ENCODE peak calls at places on chromosomes 16 and 17, in eight cellular contexts. One of them, this sample, is unnamed.

GRCh38 chr16:1638757-1639156 is 26.6 kb downstream of the CRAMP1 start:
- DNase-seq in HFF-Myc: no peak
- DNase-seq in stimulated activated CD4-positive, alpha-beta T cell treated with anti-CD3 and anti-CD28 coated beads, Interleukin-1b, Interleukin-23, amount 100 ng/mL, for 1 hour: no peak
- DNase-seq in gastrocnemius medialis: no peak
- DNase-seq in adipocyte: no peak
- DNase-seq in activated T-cell treated with anti-CD3 and anti-CD28 coated beads for 1 hour: no peak
- DNase-seq in renal cortical epithelial cell: no peak
- DNase-seq in HTR-8/SVneo: no peak
- DNase-seq in this sample: no peak

GRCh38 chr17:33983824-33984574 is 271.1 kb upstream of the CCL2 start:
- DNase-seq in HFF-Myc: no peak
- DNase-seq in stimulated activated CD4-positive, alpha-beta T cell treated with anti-CD3 and anti-CD28 coated beads, Interleukin-1b, Interleukin-23, amount 100 ng/mL, for 1 hour: no peak
- DNase-seq in gastrocnemius medialis: no peak
- DNase-seq in adipocyte: no peak
- DNase-seq in activated T-cell treated with anti-CD3 and anti-CD28 coated beads for 1 hour: no peak
- DNase-seq in renal cortical epithelial cell: no peak
- DNase-seq in HTR-8/SVneo: no peak
- DNase-seq in this sample: no peak

GRCh38 chr16:56513972-56514371 is 5.9 kb downstream of the BBS2 start:
- DNase-seq in HFF-Myc: no peak
- DNase-seq in stimulated activated CD4-positive, alpha-beta T cell treated with anti-CD3 and anti-CD28 coated beads, Interleukin-1b, Interleukin-23, amount 100 ng/mL, for 1 hour: no peak
- DNase-seq in gastrocnemius medialis: peak
- DNase-seq in adipocyte: peak
- DNase-seq in activated T-cell treated with anti-CD3 and anti-CD28 coated beads for 1 hour: no peak
- DNase-seq in renal cortical epithelial cell: peak
- DNase-seq in HTR-8/SVneo: peak
- DNase-seq in this sample: peak

GRCh38 chr17:82241183-82241925 is 12.5 kb downstream of the SLC16A3 start:
- DNase-seq in HFF-Myc: no peak
- DNase-seq in stimulated activated CD4-positive, alpha-beta T cell treated with anti-CD3 and anti-CD28 coated beads, Interleukin-1b, Interleukin-23, amount 100 ng/mL, for 1 hour: no peak
- DNase-seq in gastrocnemius medialis: peak
- DNase-seq in adipocyte: peak
- DNase-seq in activated T-cell treated with anti-CD3 and anti-CD28 coated beads for 1 hour: no peak
- DNase-seq in renal cortical epithelial cell: peak
- DNase-seq in HTR-8/SVneo: no peak
- DNase-seq in this sample: no peak

GRCh38 chr16:86477642-86478041 is 32.7 kb upstream of the FOXF1 start:
- DNase-seq in HFF-Myc: no peak
- DNase-seq in stimulated activated CD4-positive, alpha-beta T cell treated with anti-CD3 and anti-CD28 coated beads, Interleukin-1b, Interleukin-23, amount 100 ng/mL, for 1 hour: no peak
- DNase-seq in gastrocnemius medialis: no peak
- DNase-seq in adipocyte: peak
- DNase-seq in activated T-cell treated with anti-CD3 and anti-CD28 coated beads for 1 hour: no peak
- DNase-seq in renal cortical epithelial cell: no peak
- DNase-seq in HTR-8/SVneo: no peak
- DNase-seq in this sample: no peak

GRCh38 chr16:11698271-11698689 is 30.0 kb downstream of the SNN start:
- DNase-seq in HFF-Myc: no peak
- DNase-seq in stimulated activated CD4-positive, alpha-beta T cell treated with anti-CD3 and anti-CD28 coated beads, Interleukin-1b, Interleukin-23, amount 100 ng/mL, for 1 hour: no peak
- DNase-seq in gastrocnemius medialis: no peak
- DNase-seq in adipocyte: no peak
- DNase-seq in activated T-cell treated with anti-CD3 and anti-CD28 coated beads for 1 hour: no peak
- DNase-seq in renal cortical epithelial cell: peak
- DNase-seq in HTR-8/SVneo: no peak
- DNase-seq in this sample: no peak

GRCh38 chr17:75501378-75502071 is 13.8 kb downstream of the CASKIN2 start:
- DNase-seq in HFF-Myc: no peak
- DNase-seq in stimulated activated CD4-positive, alpha-beta T cell treated with anti-CD3 and anti-CD28 coated beads, Interleukin-1b, Interleukin-23, amount 100 ng/mL, for 1 hour: no peak
- DNase-seq in gastrocnemius medialis: no peak
- DNase-seq in adipocyte: no peak
- DNase-seq in activated T-cell treated with anti-CD3 and anti-CD28 coated beads for 1 hour: no peak
- DNase-seq in renal cortical epithelial cell: no peak
- DNase-seq in HTR-8/SVneo: no peak
- DNase-seq in this sample: no peak

GRCh38 chr16:77431131-77431670 is 3.6 kb downstream of the ADAMTS18 start:
- DNase-seq in HFF-Myc: no peak
- DNase-seq in stimulated activated CD4-positive, alpha-beta T cell treated with anti-CD3 and anti-CD28 coated beads, Interleukin-1b, Interleukin-23, amount 100 ng/mL, for 1 hour: no peak
- DNase-seq in gastrocnemius medialis: no peak
- DNase-seq in adipocyte: no peak
- DNase-seq in activated T-cell treated with anti-CD3 and anti-CD28 coated beads for 1 hour: no peak
- DNase-seq in renal cortical epithelial cell: no peak
- DNase-seq in HTR-8/SVneo: no peak
- DNase-seq in this sample: no peak

GRCh38 chr16:4811242-4811641 is 8.8 kb upstream of the ROGDI start:
- DNase-seq in HFF-Myc: no peak
- DNase-seq in stimulated activated CD4-positive, alpha-beta T cell treated with anti-CD3 and anti-CD28 coated beads, Interleukin-1b, Interleukin-23, amount 100 ng/mL, for 1 hour: no peak
- DNase-seq in gastrocnemius medialis: no peak
- DNase-seq in adipocyte: no peak
- DNase-seq in activated T-cell treated with anti-CD3 and anti-CD28 coated beads for 1 hour: no peak
- DNase-seq in renal cortical epithelial cell: no peak
- DNase-seq in HTR-8/SVneo: no peak
- DNase-seq in this sample: no peak

GRCh38 chr17:78974635-78975591 is 4.8 kb downstream of the LGALS3BP start:
- DNase-seq in HFF-Myc: peak
- DNase-seq in stimulated activated CD4-positive, alpha-beta T cell treated with anti-CD3 and anti-CD28 coated beads, Interleukin-1b, Interleukin-23, amount 100 ng/mL, for 1 hour: no peak
- DNase-seq in gastrocnemius medialis: peak
- DNase-seq in adipocyte: peak
- DNase-seq in activated T-cell treated with anti-CD3 and anti-CD28 coated beads for 1 hour: no peak
- DNase-seq in renal cortical epithelial cell: peak
- DNase-seq in HTR-8/SVneo: no peak
- DNase-seq in this sample: no peak

GRCh38 chr16:87333101-87333500 is 15.9 kb upstream of the C16orf95 start:
- DNase-seq in HFF-Myc: no peak
- DNase-seq in stimulated activated CD4-positive, alpha-beta T cell treated with anti-CD3 and anti-CD28 coated beads, Interleukin-1b, Interleukin-23, amount 100 ng/mL, for 1 hour: no peak
- DNase-seq in gastrocnemius medialis: no peak
- DNase-seq in adipocyte: no peak
- DNase-seq in activated T-cell treated with anti-CD3 and anti-CD28 coated beads for 1 hour: no peak
- DNase-seq in renal cortical epithelial cell: no peak
- DNase-seq in HTR-8/SVneo: no peak
- DNase-seq in this sample: no peak

GRCh38 chr17:73437826-73438225 is 126.0 kb upstream of the CDC42EP4 start:
- DNase-seq in HFF-Myc: no peak
- DNase-seq in stimulated activated CD4-positive, alpha-beta T cell treated with anti-CD3 and anti-CD28 coated beads, Interleukin-1b, Interleukin-23, amount 100 ng/mL, for 1 hour: no peak
- DNase-seq in gastrocnemius medialis: no peak
- DNase-seq in adipocyte: no peak
- DNase-seq in activated T-cell treated with anti-CD3 and anti-CD28 coated beads for 1 hour: no peak
- DNase-seq in renal cortical epithelial cell: no peak
- DNase-seq in HTR-8/SVneo: no peak
- DNase-seq in this sample: no peak

GRCh38 chr17:50911890-50912289 is 45.7 kb upstream of the TOB1 start:
- DNase-seq in HFF-Myc: no peak
- DNase-seq in stimulated activated CD4-positive, alpha-beta T cell treated with anti-CD3 and anti-CD28 coated beads, Interleukin-1b, Interleukin-23, amount 100 ng/mL, for 1 hour: no peak
- DNase-seq in gastrocnemius medialis: no peak
- DNase-seq in adipocyte: no peak
- DNase-seq in activated T-cell treated with anti-CD3 and anti-CD28 coated beads for 1 hour: no peak
- DNase-seq in renal cortical epithelial cell: no peak
- DNase-seq in HTR-8/SVneo: no peak
- DNase-seq in this sample: no peak

GRCh38 chr17:55601874-55602364 is 90.7 kb upstream of the SMIM36 start:
- DNase-seq in HFF-Myc: no peak
- DNase-seq in stimulated activated CD4-positive, alpha-beta T cell treated with anti-CD3 and anti-CD28 coated beads, Interleukin-1b, Interleukin-23, amount 100 ng/mL, for 1 hour: no peak
- DNase-seq in gastrocnemius medialis: no peak
- DNase-seq in adipocyte: peak
- DNase-seq in activated T-cell treated with anti-CD3 and anti-CD28 coated beads for 1 hour: no peak
- DNase-seq in renal cortical epithelial cell: peak
- DNase-seq in HTR-8/SVneo: no peak
- DNase-seq in this sample: no peak

GRCh38 chr17:73770115-73770848 is 126.0 kb upstream of the SDK2 start:
- DNase-seq in HFF-Myc: peak
- DNase-seq in stimulated activated CD4-positive, alpha-beta T cell treated with anti-CD3 and anti-CD28 coated beads, Interleukin-1b, Interleukin-23, amount 100 ng/mL, for 1 hour: no peak
- DNase-seq in gastrocnemius medialis: peak
- DNase-seq in adipocyte: peak
- DNase-seq in activated T-cell treated with anti-CD3 and anti-CD28 coated beads for 1 hour: no peak
- DNase-seq in renal cortical epithelial cell: peak
- DNase-seq in HTR-8/SVneo: peak
- DNase-seq in this sample: peak

GRCh38 chr16:75580-76501 is 2.2 kb upstream of the MPG start:
- DNase-seq in HFF-Myc: no peak
- DNase-seq in stimulated activated CD4-positive, alpha-beta T cell treated with anti-CD3 and anti-CD28 coated beads, Interleukin-1b, Interleukin-23, amount 100 ng/mL, for 1 hour: no peak
- DNase-seq in gastrocnemius medialis: peak
- DNase-seq in adipocyte: peak
- DNase-seq in activated T-cell treated with anti-CD3 and anti-CD28 coated beads for 1 hour: no peak
- DNase-seq in renal cortical epithelial cell: peak
- DNase-seq in HTR-8/SVneo: peak
- DNase-seq in this sample: no peak

GRCh38 chr16:85615014-85615851 is 2.1 kb downstream of the GSE1 start:
- DNase-seq in HFF-Myc: no peak
- DNase-seq in stimulated activated CD4-positive, alpha-beta T cell treated with anti-CD3 and anti-CD28 coated beads, Interleukin-1b, Interleukin-23, amount 100 ng/mL, for 1 hour: no peak
- DNase-seq in gastrocnemius medialis: peak
- DNase-seq in adipocyte: no peak
- DNase-seq in activated T-cell treated with anti-CD3 and anti-CD28 coated beads for 1 hour: peak
- DNase-seq in renal cortical epithelial cell: peak
- DNase-seq in HTR-8/SVneo: no peak
- DNase-seq in this sample: no peak

GRCh38 chr17:7081341-7082062 is 1.5 kb upstream of the CLEC10A start:
- DNase-seq in HFF-Myc: no peak
- DNase-seq in stimulated activated CD4-positive, alpha-beta T cell treated with anti-CD3 and anti-CD28 coated beads, Interleukin-1b, Interleukin-23, amount 100 ng/mL, for 1 hour: no peak
- DNase-seq in gastrocnemius medialis: no peak
- DNase-seq in adipocyte: no peak
- DNase-seq in activated T-cell treated with anti-CD3 and anti-CD28 coated beads for 1 hour: no peak
- DNase-seq in renal cortical epithelial cell: no peak
- DNase-seq in HTR-8/SVneo: no peak
- DNase-seq in this sample: no peak

GRCh38 chr17:81558941-81559806 is 7.0 kb upstream of the FAAP100 start:
- DNase-seq in HFF-Myc: no peak
- DNase-seq in stimulated activated CD4-positive, alpha-beta T cell treated with anti-CD3 and anti-CD28 coated beads, Interleukin-1b, Interleukin-23, amount 100 ng/mL, for 1 hour: no peak
- DNase-seq in gastrocnemius medialis: no peak
- DNase-seq in adipocyte: no peak
- DNase-seq in activated T-cell treated with anti-CD3 and anti-CD28 coated beads for 1 hour: no peak
- DNase-seq in renal cortical epithelial cell: no peak
- DNase-seq in HTR-8/SVneo: no peak
- DNase-seq in this sample: no peak

GRCh38 chr17:80474231-80474932 is 2.0 kb downstream of the NPTX1 start:
- DNase-seq in HFF-Myc: peak
- DNase-seq in stimulated activated CD4-positive, alpha-beta T cell treated with anti-CD3 and anti-CD28 coated beads, Interleukin-1b, Interleukin-23, amount 100 ng/mL, for 1 hour: no peak
- DNase-seq in gastrocnemius medialis: no peak
- DNase-seq in adipocyte: peak
- DNase-seq in activated T-cell treated with anti-CD3 and anti-CD28 coated beads for 1 hour: no peak
- DNase-seq in renal cortical epithelial cell: peak
- DNase-seq in HTR-8/SVneo: peak
- DNase-seq in this sample: no peak

GRCh38 chr16:66921758-66922450 is 3.2 kb upstream of the CDH16 start:
- DNase-seq in HFF-Myc: no peak
- DNase-seq in stimulated activated CD4-positive, alpha-beta T cell treated with anti-CD3 and anti-CD28 coated beads, Interleukin-1b, Interleukin-23, amount 100 ng/mL, for 1 hour: no peak
- DNase-seq in gastrocnemius medialis: peak
- DNase-seq in adipocyte: no peak
- DNase-seq in activated T-cell treated with anti-CD3 and anti-CD28 coated beads for 1 hour: no peak
- DNase-seq in renal cortical epithelial cell: no peak
- DNase-seq in HTR-8/SVneo: no peak
- DNase-seq in this sample: no peak

This sample was measured in NCI-H1436.